ENCODE peak calls at places on chromosomes 13 and 19, in ten cellular contexts. One of them, this sample, is unnamed.

GRCh38 chr13:110302986-110303385 is 4.0 kb downstream of the COL4A1 start:
- DNase-seq in astrocyte of the hippocampus: no peak
- DNase-seq in AG09319: no peak
- DNase-seq in GM23248: no peak
- DNase-seq in EL: no peak
- DNase-seq in activated naive CD8-positive, alpha-beta T cell treated with anti-CD3 and anti-CD28 coated beads for 36 hours: no peak
- DNase-seq in right lobe of liver: no peak
- DNase-seq in iris pigment epithelial cell: no peak
- DNase-seq in Panc1: no peak
- DNase-seq in astrocyte of the spinal cord: no peak
- DNase-seq in this sample: no peak

GRCh38 chr13:108083056-108083455 is 132.3 kb downstream of the LIG4 start:
- DNase-seq in AG09319: no peak
- DNase-seq in Panc1: no peak
- DNase-seq in activated naive CD8-positive, alpha-beta T cell treated with anti-CD3 and anti-CD28 coated beads for 36 hours: no peak
- DNase-seq in EL: no peak
- DNase-seq in iris pigment epithelial cell: peak; percentile 31
- DNase-seq in astrocyte of the spinal cord: peak; percentile 43
- DNase-seq in GM23248: no peak
- DNase-seq in right lobe of liver: no peak
- DNase-seq in astrocyte of the hippocampus: peak; percentile 81
- DNase-seq in this sample: no peak

GRCh38 chr13:98156259-98156658 is 13.4 kb downstream of the FARP1 start:
- DNase-seq in right lobe of liver: no peak
- DNase-seq in astrocyte of the spinal cord: no peak
- DNase-seq in iris pigment epithelial cell: no peak
- DNase-seq in EL: no peak
- DNase-seq in AG09319: no peak
- DNase-seq in GM23248: no peak
- DNase-seq in activated naive CD8-positive, alpha-beta T cell treated with anti-CD3 and anti-CD28 coated beads for 36 hours: no peak
- DNase-seq in Panc1: no peak
- DNase-seq in astrocyte of the hippocampus: no peak
- DNase-seq in this sample: no peak

GRCh38 chr13:40402931-40403412 is 263.5 kb downstream of the FOXO1 start:
- DNase-seq in GM23248: peak; percentile 72
- DNase-seq in EL: peak; percentile 70
- DNase-seq in AG09319: no peak
- DNase-seq in right lobe of liver: no peak
- DNase-seq in iris pigment epithelial cell: peak; percentile 92
- DNase-seq in activated naive CD8-positive, alpha-beta T cell treated with anti-CD3 and anti-CD28 coated beads for 36 hours: no peak
- DNase-seq in Panc1: no peak
- DNase-seq in astrocyte of the hippocampus: peak; percentile 87
- DNase-seq in astrocyte of the spinal cord: peak; percentile 85
- DNase-seq in this sample: peak; percentile 91

GRCh38 chr19:46736544-46737274 is 9.1 kb upstream of the FKRP start:
- DNase-seq in iris pigment epithelial cell: no peak
- DNase-seq in astrocyte of the spinal cord: no peak
- DNase-seq in right lobe of liver: peak; percentile 58
- DNase-seq in Panc1: no peak
- DNase-seq in GM23248: no peak
- DNase-seq in AG09319: no peak
- DNase-seq in EL: no peak
- DNase-seq in astrocyte of the hippocampus: no peak
- DNase-seq in activated naive CD8-positive, alpha-beta T cell treated with anti-CD3 and anti-CD28 coated beads for 36 hours: no peak
- DNase-seq in this sample: no peak

GRCh38 chr13:74975122-74975521 is 506.8 kb downstream of the TBC1D4 start:
- DNase-seq in GM23248: no peak
- DNase-seq in EL: no peak
- DNase-seq in right lobe of liver: no peak
- DNase-seq in astrocyte of the spinal cord: no peak
- DNase-seq in activated naive CD8-positive, alpha-beta T cell treated with anti-CD3 and anti-CD28 coated beads for 36 hours: no peak
- DNase-seq in Panc1: no peak
- DNase-seq in AG09319: no peak
- DNase-seq in iris pigment epithelial cell: no peak
- DNase-seq in astrocyte of the hippocampus: no peak
- DNase-seq in this sample: no peak

GRCh38 chr19:34236035-34236793 is 18.1 kb upstream of the GARRE1 start:
- DNase-seq in astrocyte of the hippocampus: peak; percentile 74
- DNase-seq in iris pigment epithelial cell: no peak
- DNase-seq in activated naive CD8-positive, alpha-beta T cell treated with anti-CD3 and anti-CD28 coated beads for 36 hours: no peak
- DNase-seq in Panc1: no peak
- DNase-seq in EL: peak; percentile 36
- DNase-seq in astrocyte of the spinal cord: no peak
- DNase-seq in AG09319: peak; percentile 90
- DNase-seq in GM23248: peak; percentile 62
- DNase-seq in right lobe of liver: peak; percentile 70
- DNase-seq in this sample: no peak

GRCh38 chr13:25882732-25883357 is 169.0 kb downstream of the SHISA2 start:
- DNase-seq in iris pigment epithelial cell: no peak
- DNase-seq in Panc1: no peak
- DNase-seq in right lobe of liver: no peak
- DNase-seq in activated naive CD8-positive, alpha-beta T cell treated with anti-CD3 and anti-CD28 coated beads for 36 hours: no peak
- DNase-seq in EL: peak; percentile 7
- DNase-seq in GM23248: no peak
- DNase-seq in astrocyte of the hippocampus: peak; percentile 32
- DNase-seq in AG09319: no peak
- DNase-seq in astrocyte of the spinal cord: peak; percentile 22
- DNase-seq in this sample: no peak

GRCh38 chr13:53758946-53759345 is 730.3 kb downstream of the OLFM4 start:
- DNase-seq in AG09319: no peak
- DNase-seq in right lobe of liver: no peak
- DNase-seq in astrocyte of the spinal cord: no peak
- DNase-seq in Panc1: no peak
- DNase-seq in activated naive CD8-positive, alpha-beta T cell treated with anti-CD3 and anti-CD28 coated beads for 36 hours: no peak
- DNase-seq in GM23248: no peak
- DNase-seq in astrocyte of the hippocampus: no peak
- DNase-seq in EL: no peak
- DNase-seq in iris pigment epithelial cell: no peak
- DNase-seq in this sample: no peak

GRCh38 chr19:934865-935422 is 9.1 kb downstream of the ARID3A start:
- DNase-seq in GM23248: peak; percentile 71
- DNase-seq in Panc1: no peak
- DNase-seq in right lobe of liver: peak; percentile 98
- DNase-seq in EL: no peak
- DNase-seq in AG09319: no peak
- DNase-seq in astrocyte of the spinal cord: peak; percentile 70
- DNase-seq in activated naive CD8-positive, alpha-beta T cell treated with anti-CD3 and anti-CD28 coated beads for 36 hours: no peak
- DNase-seq in astrocyte of the hippocampus: peak; percentile 71
- DNase-seq in iris pigment epithelial cell: peak; percentile 70
- DNase-seq in this sample: peak; percentile 93

GRCh38 chr19:58538257-58539168 is 5.4 kb upstream of the TRIM28 start:
- DNase-seq in right lobe of liver: no peak
- DNase-seq in activated naive CD8-positive, alpha-beta T cell treated with anti-CD3 and anti-CD28 coated beads for 36 hours: peak; percentile 64
- DNase-seq in astrocyte of the spinal cord: no peak
- DNase-seq in astrocyte of the hippocampus: peak; percentile 61
- DNase-seq in GM23248: no peak
- DNase-seq in iris pigment epithelial cell: no peak
- DNase-seq in Panc1: no peak
- DNase-seq in EL: no peak
- DNase-seq in AG09319: no peak
- DNase-seq in this sample: no peak

GRCh38 chr19:49165111-49165750 is 7.6 kb downstream of the TRPM4 start:
- DNase-seq in astrocyte of the hippocampus: peak; percentile 59
- DNase-seq in astrocyte of the spinal cord: no peak
- DNase-seq in GM23248: no peak
- DNase-seq in AG09319: no peak
- DNase-seq in EL: no peak
- DNase-seq in right lobe of liver: no peak
- DNase-seq in activated naive CD8-positive, alpha-beta T cell treated with anti-CD3 and anti-CD28 coated beads for 36 hours: no peak
- DNase-seq in Panc1: no peak
- DNase-seq in iris pigment epithelial cell: no peak
- DNase-seq in this sample: no peak

GRCh38 chr19:51026554-51026831 is at the start of gene KLK11:
- DNase-seq in AG09319: no peak
- DNase-seq in activated naive CD8-positive, alpha-beta T cell treated with anti-CD3 and anti-CD28 coated beads for 36 hours: no peak
- DNase-seq in right lobe of liver: no peak
- DNase-seq in GM23248: no peak
- DNase-seq in iris pigment epithelial cell: no peak
- DNase-seq in EL: no peak
- DNase-seq in astrocyte of the spinal cord: no peak
- DNase-seq in Panc1: no peak
- DNase-seq in astrocyte of the hippocampus: no peak
- DNase-seq in this sample: no peak

GRCh38 chr13:44068169-44068568 is 188.5 kb downstream of the LACC1 start:
- DNase-seq in GM23248: peak; percentile 76
- DNase-seq in activated naive CD8-positive, alpha-beta T cell treated with anti-CD3 and anti-CD28 coated beads for 36 hours: no peak
- DNase-seq in Panc1: no peak
- DNase-seq in AG09319: no peak
- DNase-seq in astrocyte of the spinal cord: peak; percentile 71
- DNase-seq in iris pigment epithelial cell: peak; percentile 49
- DNase-seq in EL: peak; percentile 61
- DNase-seq in right lobe of liver: no peak
- DNase-seq in astrocyte of the hippocampus: peak; percentile 76
- DNase-seq in this sample: peak; percentile 28

GRCh38 chr19:6739390-6739883 is at the start of gene TRIP10:
- DNase-seq in AG09319: peak; percentile 39
- DNase-seq in activated naive CD8-positive, alpha-beta T cell treated with anti-CD3 and anti-CD28 coated beads for 36 hours: peak; percentile 81
- DNase-seq in GM23248: peak; percentile 90
- DNase-seq in iris pigment epithelial cell: peak; percentile 68
- DNase-seq in EL: peak; percentile 76
- DNase-seq in right lobe of liver: peak; percentile 87
- DNase-seq in astrocyte of the hippocampus: peak; percentile 90
- DNase-seq in Panc1: no peak
- DNase-seq in astrocyte of the spinal cord: peak; percentile 79
- DNase-seq in this sample: peak; percentile 82

GRCh38 chr19:35008891-35009341 is 8.8 kb downstream of the GRAMD1A start:
- DNase-seq in activated naive CD8-positive, alpha-beta T cell treated with anti-CD3 and anti-CD28 coated beads for 36 hours: no peak
- DNase-seq in astrocyte of the hippocampus: no peak
- DNase-seq in Panc1: no peak
- DNase-seq in astrocyte of the spinal cord: no peak
- DNase-seq in iris pigment epithelial cell: no peak
- DNase-seq in AG09319: no peak
- DNase-seq in GM23248: no peak
- DNase-seq in EL: no peak
- DNase-seq in right lobe of liver: no peak
- DNase-seq in this sample: no peak

GRCh38 chr19:4866595-4867424 is 657 bp downstream of the PLIN3 start:
- DNase-seq in iris pigment epithelial cell: peak; percentile 46
- DNase-seq in Panc1: no peak
- DNase-seq in right lobe of liver: peak; percentile 68
- DNase-seq in AG09319: no peak
- DNase-seq in GM23248: peak; percentile 85
- DNase-seq in activated naive CD8-positive, alpha-beta T cell treated with anti-CD3 and anti-CD28 coated beads for 36 hours: peak; percentile 59
- DNase-seq in astrocyte of the spinal cord: peak; percentile 39
- DNase-seq in EL: peak; percentile 64
- DNase-seq in astrocyte of the hippocampus: peak; percentile 64
- DNase-seq in this sample: peak; percentile 53

GRCh38 chr19:32406161-32407003 is 812 bp downstream of the DPY19L3 start:
- DNase-seq in iris pigment epithelial cell: peak; percentile 19
- DNase-seq in Panc1: no peak
- DNase-seq in AG09319: no peak
- DNase-seq in right lobe of liver: no peak
- DNase-seq in astrocyte of the hippocampus: peak; percentile 19
- DNase-seq in astrocyte of the spinal cord: peak; percentile 10
- DNase-seq in EL: peak; percentile 6
- DNase-seq in GM23248: peak; percentile 33
- DNase-seq in activated naive CD8-positive, alpha-beta T cell treated with anti-CD3 and anti-CD28 coated beads for 36 hours: no peak
- DNase-seq in this sample: no peak

GRCh38 chr19:7979559-7979958 is 25.9 kb downstream of the ELAVL1 start:
- DNase-seq in activated naive CD8-positive, alpha-beta T cell treated with anti-CD3 and anti-CD28 coated beads for 36 hours: no peak
- DNase-seq in iris pigment epithelial cell: no peak
- DNase-seq in GM23248: no peak
- DNase-seq in right lobe of liver: peak; percentile 76
- DNase-seq in astrocyte of the hippocampus: no peak
- DNase-seq in Panc1: no peak
- DNase-seq in AG09319: no peak
- DNase-seq in astrocyte of the spinal cord: no peak
- DNase-seq in EL: no peak
- DNase-seq in this sample: no peak

GRCh38 chr19:33388817-33389573 is 15.5 kb downstream of the CEBPG start:
- DNase-seq in right lobe of liver: peak; percentile 67
- DNase-seq in iris pigment epithelial cell: no peak
- DNase-seq in AG09319: no peak
- DNase-seq in activated naive CD8-positive, alpha-beta T cell treated with anti-CD3 and anti-CD28 coated beads for 36 hours: no peak
- DNase-seq in Panc1: no peak
- DNase-seq in EL: no peak
- DNase-seq in astrocyte of the hippocampus: no peak
- DNase-seq in astrocyte of the spinal cord: no peak
- DNase-seq in GM23248: no peak
- DNase-seq in this sample: no peak

GRCh38 chr13:78958019-78958418 is 299.1 kb upstream of the OBI1 start:
- DNase-seq in astrocyte of the hippocampus: no peak
- DNase-seq in GM23248: peak; percentile 3
- DNase-seq in activated naive CD8-positive, alpha-beta T cell treated with anti-CD3 and anti-CD28 coated beads for 36 hours: no peak
- DNase-seq in iris pigment epithelial cell: no peak
- DNase-seq in right lobe of liver: no peak
- DNase-seq in AG09319: no peak
- DNase-seq in Panc1: no peak
- DNase-seq in astrocyte of the spinal cord: no peak
- DNase-seq in EL: no peak
- DNase-seq in this sample: no peak

GRCh38 chr19:39996218-39996810 is 546 bp upstream of the ZNF546 start:
- DNase-seq in EL: peak; percentile 68
- DNase-seq in iris pigment epithelial cell: peak; percentile 59
- DNase-seq in AG09319: peak; percentile 5
- DNase-seq in astrocyte of the hippocampus: peak; percentile 78
- DNase-seq in GM23248: peak; percentile 74
- DNase-seq in Panc1: no peak
- DNase-seq in right lobe of liver: no peak
- DNase-seq in activated naive CD8-positive, alpha-beta T cell treated with anti-CD3 and anti-CD28 coated beads for 36 hours: peak; percentile 47
- DNase-seq in astrocyte of the spinal cord: peak; percentile 68
- DNase-seq in this sample: peak; percentile 55

GRCh38 chr13:102726430-102726829 is 31.6 kb upstream of the METTL21C start:
- DNase-seq in astrocyte of the hippocampus: no peak
- DNase-seq in activated naive CD8-positive, alpha-beta T cell treated with anti-CD3 and anti-CD28 coated beads for 36 hours: no peak
- DNase-seq in Panc1: no peak
- DNase-seq in AG09319: no peak
- DNase-seq in GM23248: no peak
- DNase-seq in iris pigment epithelial cell: no peak
- DNase-seq in EL: no peak
- DNase-seq in right lobe of liver: no peak
- DNase-seq in astrocyte of the spinal cord: peak; percentile 0
- DNase-seq in this sample: no peak

GRCh38 chr13:102227696-102228095 is 174.2 kb downstream of the FGF14 start:
- DNase-seq in AG09319: no peak
- DNase-seq in EL: no peak
- DNase-seq in activated naive CD8-positive, alpha-beta T cell treated with anti-CD3 and anti-CD28 coated beads for 36 hours: no peak
- DNase-seq in right lobe of liver: no peak
- DNase-seq in Panc1: no peak
- DNase-seq in astrocyte of the hippocampus: no peak
- DNase-seq in iris pigment epithelial cell: no peak
- DNase-seq in GM23248: no peak
- DNase-seq in astrocyte of the spinal cord: no peak
- DNase-seq in this sample: no peak

GRCh38 chr13:74134777-74135305 is 637 bp upstream of the KLF12 start:
- DNase-seq in Panc1: no peak
- DNase-seq in astrocyte of the hippocampus: peak; percentile 81
- DNase-seq in AG09319: no peak
- DNase-seq in EL: peak; percentile 68
- DNase-seq in right lobe of liver: peak; percentile 84
- DNase-seq in astrocyte of the spinal cord: no peak
- DNase-seq in GM23248: peak; percentile 77
- DNase-seq in iris pigment epithelial cell: no peak
- DNase-seq in activated naive CD8-positive, alpha-beta T cell treated with anti-CD3 and anti-CD28 coated beads for 36 hours: peak; percentile 80
- DNase-seq in this sample: no peak

GRCh38 chr13:40064723-40065122 is 409.3 kb downstream of the COG6 start:
- DNase-seq in EL: peak; percentile 74
- DNase-seq in GM23248: peak; percentile 94
- DNase-seq in iris pigment epithelial cell: peak; percentile 74
- DNase-seq in activated naive CD8-positive, alpha-beta T cell treated with anti-CD3 and anti-CD28 coated beads for 36 hours: no peak
- DNase-seq in astrocyte of the spinal cord: peak; percentile 66
- DNase-seq in AG09319: peak; percentile 19
- DNase-seq in right lobe of liver: no peak
- DNase-seq in Panc1: no peak
- DNase-seq in astrocyte of the hippocampus: peak; percentile 62
- DNase-seq in this sample: peak; percentile 98